ENCODE peak calls at places on chromosomes 1 and 21, in nine cellular contexts. One of them, this sample, is unnamed.

GRCh38 chr1:211236633-211237321 is 22.4 kb upstream of the RCOR3 start:
- DNase-seq in lower lobe of right lung: no peak
- DNase-seq in H9: no peak
- DNase-seq in CD8-positive, alpha-beta T cell: no peak
- DNase-seq in AG04450: no peak
- DNase-seq in CD4-positive, CD25-positive, alpha-beta regulatory T cell: no peak
- DNase-seq in mammary epithelial cell: peak; percentile 20
- DNase-seq in A549: no peak
- DNase-seq in GM12878: no peak
- DNase-seq in this sample: no peak

GRCh38 chr1:41758490-41758889 is 160.2 kb downstream of the HIVEP3 start:
- DNase-seq in AG04450: no peak
- DNase-seq in lower lobe of right lung: no peak
- DNase-seq in mammary epithelial cell: no peak
- DNase-seq in GM12878: no peak
- DNase-seq in CD8-positive, alpha-beta T cell: no peak
- DNase-seq in A549: no peak
- DNase-seq in CD4-positive, CD25-positive, alpha-beta regulatory T cell: no peak
- DNase-seq in H9: no peak
- DNase-seq in this sample: no peak

GRCh38 chr1:43639990-43640794 is 9.8 kb upstream of the KDM4A start:
- DNase-seq in H9: no peak
- DNase-seq in CD4-positive, CD25-positive, alpha-beta regulatory T cell: no peak
- DNase-seq in lower lobe of right lung: no peak
- DNase-seq in AG04450: no peak
- DNase-seq in CD8-positive, alpha-beta T cell: no peak
- DNase-seq in A549: no peak
- DNase-seq in mammary epithelial cell: no peak
- DNase-seq in GM12878: no peak
- DNase-seq in this sample: no peak

GRCh38 chr1:151945725-151946365 is 36.5 kb upstream of the THEM4 start:
- DNase-seq in CD4-positive, CD25-positive, alpha-beta regulatory T cell: peak; percentile 92
- DNase-seq in AG04450: peak; percentile 75
- DNase-seq in mammary epithelial cell: peak; percentile 98
- DNase-seq in H9: peak; percentile 87
- DNase-seq in A549: peak; percentile 90
- DNase-seq in CD8-positive, alpha-beta T cell: peak; percentile 74
- DNase-seq in lower lobe of right lung: peak; percentile 87
- DNase-seq in GM12878: no peak
- DNase-seq in this sample: no peak

GRCh38 chr1:207888647-207889046 is 22.3 kb downstream of the CD34 start:
- DNase-seq in GM12878: no peak
- DNase-seq in CD4-positive, CD25-positive, alpha-beta regulatory T cell: no peak
- DNase-seq in lower lobe of right lung: no peak
- DNase-seq in AG04450: no peak
- DNase-seq in A549: no peak
- DNase-seq in H9: no peak
- DNase-seq in CD8-positive, alpha-beta T cell: no peak
- DNase-seq in mammary epithelial cell: peak; percentile 29
- DNase-seq in this sample: no peak

GRCh38 chr21:45949928-45950739 is 31.4 kb upstream of the COL6A1 start:
- DNase-seq in lower lobe of right lung: no peak
- DNase-seq in H9: no peak
- DNase-seq in CD8-positive, alpha-beta T cell: no peak
- DNase-seq in mammary epithelial cell: peak; percentile 35
- DNase-seq in GM12878: no peak
- DNase-seq in A549: no peak
- DNase-seq in AG04450: no peak
- DNase-seq in CD4-positive, CD25-positive, alpha-beta regulatory T cell: no peak
- DNase-seq in this sample: no peak

GRCh38 chr1:155207578-155208405 is at the start of gene THBS3:
- DNase-seq in mammary epithelial cell: no peak
- DNase-seq in CD4-positive, CD25-positive, alpha-beta regulatory T cell: no peak
- DNase-seq in AG04450: no peak
- DNase-seq in A549: no peak
- DNase-seq in CD8-positive, alpha-beta T cell: no peak
- DNase-seq in H9: peak; percentile 64
- DNase-seq in GM12878: no peak
- DNase-seq in lower lobe of right lung: no peak
- DNase-seq in this sample: no peak

GRCh38 chr1:229028987-229029550 is 241.8 kb upstream of the RAB4A start:
- DNase-seq in AG04450: no peak
- DNase-seq in mammary epithelial cell: no peak
- DNase-seq in lower lobe of right lung: no peak
- DNase-seq in CD8-positive, alpha-beta T cell: no peak
- DNase-seq in CD4-positive, CD25-positive, alpha-beta regulatory T cell: no peak
- DNase-seq in GM12878: no peak
- DNase-seq in A549: no peak
- DNase-seq in H9: no peak
- DNase-seq in this sample: no peak

GRCh38 chr1:113035086-113035485 is 37.9 kb upstream of the LRIG2 start:
- DNase-seq in CD4-positive, CD25-positive, alpha-beta regulatory T cell: no peak
- DNase-seq in A549: no peak
- DNase-seq in GM12878: no peak
- DNase-seq in mammary epithelial cell: peak; percentile 99
- DNase-seq in AG04450: no peak
- DNase-seq in CD8-positive, alpha-beta T cell: no peak
- DNase-seq in lower lobe of right lung: no peak
- DNase-seq in H9: no peak
- DNase-seq in this sample: peak; percentile 32

GRCh38 chr1:26733982-26734381 is 38.2 kb downstream of the ARID1A start:
- DNase-seq in H9: no peak
- DNase-seq in AG04450: no peak
- DNase-seq in mammary epithelial cell: peak; percentile 90
- DNase-seq in GM12878: no peak
- DNase-seq in CD4-positive, CD25-positive, alpha-beta regulatory T cell: peak; percentile 25
- DNase-seq in CD8-positive, alpha-beta T cell: no peak
- DNase-seq in lower lobe of right lung: no peak
- DNase-seq in A549: no peak
- DNase-seq in this sample: no peak

GRCh38 chr1:84086616-84087015 is 57.5 kb upstream of the PRKACB start:
- DNase-seq in AG04450: no peak
- DNase-seq in CD4-positive, CD25-positive, alpha-beta regulatory T cell: no peak
- DNase-seq in H9: no peak
- DNase-seq in mammary epithelial cell: no peak
- DNase-seq in CD8-positive, alpha-beta T cell: no peak
- DNase-seq in lower lobe of right lung: no peak
- DNase-seq in A549: no peak
- DNase-seq in GM12878: no peak
- DNase-seq in this sample: no peak

GRCh38 chr1:225710804-225711203 is 57.9 kb upstream of the ENAH start:
- DNase-seq in mammary epithelial cell: peak; percentile 76
- DNase-seq in GM12878: no peak
- DNase-seq in CD4-positive, CD25-positive, alpha-beta regulatory T cell: no peak
- DNase-seq in lower lobe of right lung: no peak
- DNase-seq in H9: no peak
- DNase-seq in AG04450: no peak
- DNase-seq in A549: peak; percentile 89
- DNase-seq in CD8-positive, alpha-beta T cell: no peak
- DNase-seq in this sample: no peak

GRCh38 chr21:25496825-25497482 is 110.3 kb downstream of the MRPL39 start:
- DNase-seq in lower lobe of right lung: no peak
- DNase-seq in H9: no peak
- DNase-seq in CD4-positive, CD25-positive, alpha-beta regulatory T cell: no peak
- DNase-seq in mammary epithelial cell: no peak
- DNase-seq in CD8-positive, alpha-beta T cell: no peak
- DNase-seq in GM12878: no peak
- DNase-seq in A549: no peak
- DNase-seq in AG04450: peak; percentile 27
- DNase-seq in this sample: no peak

GRCh38 chr1:165891461-165891860 is 64.0 kb downstream of the UCK2 start:
- DNase-seq in GM12878: no peak
- DNase-seq in CD8-positive, alpha-beta T cell: no peak
- DNase-seq in CD4-positive, CD25-positive, alpha-beta regulatory T cell: no peak
- DNase-seq in H9: no peak
- DNase-seq in A549: no peak
- DNase-seq in lower lobe of right lung: no peak
- DNase-seq in AG04450: no peak
- DNase-seq in mammary epithelial cell: no peak
- DNase-seq in this sample: no peak

DNA sequence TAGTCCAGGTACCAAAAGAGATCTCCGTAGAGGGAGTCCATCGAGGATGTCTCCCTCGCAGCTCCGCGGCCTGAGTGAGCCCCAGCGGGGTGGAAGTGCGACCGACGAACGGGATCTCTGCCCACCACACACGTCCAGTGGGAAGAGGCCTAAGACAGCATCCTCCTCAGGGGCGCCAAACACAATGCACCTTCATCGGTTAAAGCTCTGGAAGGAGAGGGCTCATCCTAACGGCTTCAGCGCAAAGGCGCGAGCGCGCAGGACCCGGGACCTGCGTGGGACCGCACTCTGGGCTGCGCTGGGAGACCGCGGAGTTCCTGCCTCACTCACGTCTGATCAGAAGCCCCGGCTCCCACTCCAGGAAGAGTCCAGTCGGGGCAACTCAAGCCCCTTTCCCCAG is 7.6 kb downstream of the SLC25A24 start:
- DNase-seq in H9: no peak
- DNase-seq in GM12878: no peak
- DNase-seq in A549: no peak
- DNase-seq in lower lobe of right lung: no peak
- DNase-seq in mammary epithelial cell: no peak
- DNase-seq in AG04450: no peak
- DNase-seq in CD4-positive, CD25-positive, alpha-beta regulatory T cell: no peak
- DNase-seq in CD8-positive, alpha-beta T cell: no peak
- DNase-seq in this sample: no peak
- H3K27ac ChIP-seq in H9: no peak overlapping the region
- H3K27ac ChIP-seq in GM12878: no peak overlapping the region
- H3K27ac ChIP-seq in A549: no peak overlapping the region
- H3K27ac ChIP-seq in lower lobe of right lung: no peak overlapping the region
- H3K27ac ChIP-seq in mammary epithelial cell: no peak overlapping the region
- H3K27ac ChIP-seq in AG04450: no peak overlapping the region
- H3K27ac ChIP-seq in CD4-positive, CD25-positive, alpha-beta regulatory T cell: no peak overlapping the region
- H3K27ac ChIP-seq in CD8-positive, alpha-beta T cell: no peak overlapping the region
- H3K27ac ChIP-seq in this sample: no peak overlapping the region

GRCh38 chr1:153795934-153796785 is 21.0 kb downstream of the SLC27A3 start:
- DNase-seq in A549: no peak
- DNase-seq in CD8-positive, alpha-beta T cell: no peak
- DNase-seq in AG04450: no peak
- DNase-seq in H9: no peak
- DNase-seq in mammary epithelial cell: no peak
- DNase-seq in GM12878: no peak
- DNase-seq in CD4-positive, CD25-positive, alpha-beta regulatory T cell: peak; percentile 16
- DNase-seq in lower lobe of right lung: no peak
- DNase-seq in this sample: no peak
- H3K27ac ChIP-seq in A549: no peak overlapping the region
- H3K27ac ChIP-seq in CD8-positive, alpha-beta T cell: no peak overlapping the region
- H3K27ac ChIP-seq in AG04450: no peak overlapping the region
- H3K27ac ChIP-seq in H9: no peak overlapping the region
- H3K27ac ChIP-seq in mammary epithelial cell: no peak overlapping the region
- H3K27ac ChIP-seq in GM12878: no peak overlapping the region
- H3K27ac ChIP-seq in CD4-positive, CD25-positive, alpha-beta regulatory T cell: no peak overlapping the region
- H3K27ac ChIP-seq in lower lobe of right lung: no peak overlapping the region
- H3K27ac ChIP-seq in this sample: no peak overlapping the region

GRCh38 chr1:39481289-39481688 is 10.1 kb upstream of the BMP8A start:
- DNase-seq in mammary epithelial cell: no peak
- DNase-seq in GM12878: no peak
- DNase-seq in CD4-positive, CD25-positive, alpha-beta regulatory T cell: no peak
- DNase-seq in A549: no peak
- DNase-seq in H9: no peak
- DNase-seq in AG04450: no peak
- DNase-seq in lower lobe of right lung: no peak
- DNase-seq in CD8-positive, alpha-beta T cell: no peak
- DNase-seq in this sample: no peak

GRCh38 chr1:39472826-39473225 is 18.6 kb upstream of the BMP8A start:
- DNase-seq in CD8-positive, alpha-beta T cell: no peak
- DNase-seq in AG04450: no peak
- DNase-seq in A549: no peak
- DNase-seq in CD4-positive, CD25-positive, alpha-beta regulatory T cell: no peak
- DNase-seq in H9: no peak
- DNase-seq in lower lobe of right lung: no peak
- DNase-seq in GM12878: no peak
- DNase-seq in mammary epithelial cell: no peak
- DNase-seq in this sample: no peak

GRCh38 chr1:39483276-39483675 is 8.2 kb upstream of the BMP8A start:
- DNase-seq in H9: no peak
- DNase-seq in A549: no peak
- DNase-seq in CD8-positive, alpha-beta T cell: no peak
- DNase-seq in CD4-positive, CD25-positive, alpha-beta regulatory T cell: no peak
- DNase-seq in mammary epithelial cell: no peak
- DNase-seq in lower lobe of right lung: no peak
- DNase-seq in GM12878: no peak
- DNase-seq in AG04450: no peak
- DNase-seq in this sample: no peak

GRCh38 chr1:39474810-39475209 is 16.6 kb upstream of the BMP8A start:
- DNase-seq in GM12878: no peak
- DNase-seq in CD4-positive, CD25-positive, alpha-beta regulatory T cell: no peak
- DNase-seq in AG04450: no peak
- DNase-seq in H9: no peak
- DNase-seq in CD8-positive, alpha-beta T cell: no peak
- DNase-seq in A549: no peak
- DNase-seq in mammary epithelial cell: no peak
- DNase-seq in lower lobe of right lung: no peak
- DNase-seq in this sample: no peak

GRCh38 chr1:39478536-39478935 is 12.9 kb upstream of the BMP8A start:
- DNase-seq in AG04450: no peak
- DNase-seq in mammary epithelial cell: no peak
- DNase-seq in CD4-positive, CD25-positive, alpha-beta regulatory T cell: no peak
- DNase-seq in H9: no peak
- DNase-seq in CD8-positive, alpha-beta T cell: no peak
- DNase-seq in A549: no peak
- DNase-seq in lower lobe of right lung: no peak
- DNase-seq in GM12878: no peak
- DNase-seq in this sample: no peak
- H3K27ac ChIP-seq in AG04450: no peak overlapping the region
- H3K27ac ChIP-seq in mammary epithelial cell: no peak overlapping the region
- H3K27ac ChIP-seq in CD4-positive, CD25-positive, alpha-beta regulatory T cell: no peak overlapping the region
- H3K27ac ChIP-seq in H9: no peak overlapping the region
- H3K27ac ChIP-seq in CD8-positive, alpha-beta T cell: no peak overlapping the region
- H3K27ac ChIP-seq in A549: no peak overlapping the region
- H3K27ac ChIP-seq in lower lobe of right lung: no peak overlapping the region
- H3K27ac ChIP-seq in GM12878: no peak overlapping the region
- H3K27ac ChIP-seq in this sample: no peak overlapping the region

GRCh38 chr1:61338899-61339298 is 256.5 kb downstream of the NFIA start:
- DNase-seq in AG04450: no peak
- DNase-seq in CD8-positive, alpha-beta T cell: no peak
- DNase-seq in H9: no peak
- DNase-seq in lower lobe of right lung: no peak
- DNase-seq in mammary epithelial cell: no peak
- DNase-seq in GM12878: no peak
- DNase-seq in CD4-positive, CD25-positive, alpha-beta regulatory T cell: no peak
- DNase-seq in A549: no peak
- DNase-seq in this sample: no peak

GRCh38 chr1:61337037-61337436 is 254.7 kb downstream of the NFIA start:
- DNase-seq in GM12878: no peak
- DNase-seq in CD4-positive, CD25-positive, alpha-beta regulatory T cell: no peak
- DNase-seq in A549: no peak
- DNase-seq in mammary epithelial cell: no peak
- DNase-seq in AG04450: no peak
- DNase-seq in CD8-positive, alpha-beta T cell: no peak
- DNase-seq in lower lobe of right lung: no peak
- DNase-seq in H9: no peak
- DNase-seq in this sample: no peak

GRCh38 chr1:61337471-61337870 is 255.1 kb downstream of the NFIA start:
- DNase-seq in CD8-positive, alpha-beta T cell: no peak
- DNase-seq in CD4-positive, CD25-positive, alpha-beta regulatory T cell: no peak
- DNase-seq in A549: peak; percentile 2
- DNase-seq in H9: no peak
- DNase-seq in AG04450: no peak
- DNase-seq in mammary epithelial cell: no peak
- DNase-seq in GM12878: no peak
- DNase-seq in lower lobe of right lung: no peak
- DNase-seq in this sample: no peak

GRCh38 chr1:61341426-61341825 is 259.1 kb downstream of the NFIA start:
- DNase-seq in CD8-positive, alpha-beta T cell: no peak
- DNase-seq in CD4-positive, CD25-positive, alpha-beta regulatory T cell: no peak
- DNase-seq in AG04450: no peak
- DNase-seq in mammary epithelial cell: no peak
- DNase-seq in GM12878: no peak
- DNase-seq in H9: no peak
- DNase-seq in A549: no peak
- DNase-seq in lower lobe of right lung: peak; percentile 69
- DNase-seq in this sample: no peak

GRCh38 chr1:61337981-61338848 is 255.9 kb downstream of the NFIA start:
- DNase-seq in mammary epithelial cell: peak; percentile 94
- DNase-seq in H9: peak; percentile 60
- DNase-seq in A549: peak; percentile 66
- DNase-seq in AG04450: no peak
- DNase-seq in CD4-positive, CD25-positive, alpha-beta regulatory T cell: no peak
- DNase-seq in lower lobe of right lung: peak; percentile 66
- DNase-seq in GM12878: no peak
- DNase-seq in CD8-positive, alpha-beta T cell: no peak
- DNase-seq in this sample: no peak
- H3K27ac ChIP-seq in mammary epithelial cell: peak overlapping the region; percentile 95
- H3K27ac ChIP-seq in H9: no peak overlapping the region
- H3K27ac ChIP-seq in A549: peak overlapping the region; percentile 91
- H3K27ac ChIP-seq in AG04450: no peak overlapping the region
- H3K27ac ChIP-seq in CD4-positive, CD25-positive, alpha-beta regulatory T cell: no peak overlapping the region
- H3K27ac ChIP-seq in lower lobe of right lung: peak overlapping the region; percentile 83
- H3K27ac ChIP-seq in GM12878: no peak overlapping the region
- H3K27ac ChIP-seq in CD8-positive, alpha-beta T cell: no peak overlapping the region
- H3K27ac ChIP-seq in this sample: peak overlapping the region; percentile 72